ENCODE peak calls at places on chromosomes 11 and 22, in ten cellular contexts. M, Y, R, A, J, I, S, B, N and L are unnamed samples.
A peak's percentile ranks its signal among the peaks of the same experiment; 100 is the strongest.

GRCh38 chr22:19857382-19857781 is 2.7 kb upstream of the GNB1L start:
- DNase-seq in M (no peak), Y (no peak), R (no peak), A (no peak), J (no peak), I (no peak), S (no peak), B (no peak), N (no peak), L (no peak)

GRCh38 chr11:77081976-77082836 is 15.4 kb downstream of the CAPN5 start:
- DNase-seq in M (peak; percentile 16), Y (no peak), R (no peak), A (peak; percentile 54), J (no peak), I (no peak), S (no peak), B (no peak), N (no peak), L (peak; percentile 1)

GRCh38 chr11:36608491-36609199 is 10.6 kb upstream of the RAG2 start:
- DNase-seq in M (no peak), Y (no peak), R (no peak), A (no peak), J (no peak), I (no peak), S (no peak), B (no peak), N (no peak), L (no peak)

GRCh38 chr11:37841016-37841415 is 1243.0 kb upstream of the RAG2 start:
- DNase-seq in M (no peak), Y (no peak), R (no peak), A (no peak), J (no peak), I (no peak), S (no peak), B (no peak), N (no peak), L (no peak)

GRCh38 chr11:63862923-63863322 is 24.0 kb downstream of the MARK2 start:
- DNase-seq in M (no peak), Y (peak; percentile 87), R (peak; percentile 81), A (peak; percentile 73), J (no peak), I (no peak), S (no peak), B (no peak), N (no peak), L (no peak)

GRCh38 chr22:41821449-41822030 is 11.4 kb upstream of the SREBF2 start:
- DNase-seq in M (no peak), Y (no peak), R (no peak), A (no peak), J (no peak), I (no peak), S (no peak), B (no peak), N (no peak), L (no peak)

GRCh38 chr22:47375621-47376321 is 613.3 kb downstream of the TBC1D22A start:
- DNase-seq in M (no peak), Y (no peak), R (no peak), A (no peak), J (no peak), I (no peak), S (no peak), B (no peak), N (no peak), L (peak; percentile 37)

GRCh38 chr22:46351767-46352166 is 16.3 kb downstream of the TRMU start:
- DNase-seq in M (no peak), Y (no peak), R (no peak), A (peak; percentile 18), J (no peak), I (no peak), S (no peak), B (no peak), N (no peak), L (no peak)

GRCh38 chr11:34650528-34650927 is 29.6 kb downstream of the EHF start:
- DNase-seq in M (no peak), Y (no peak), R (no peak), A (no peak), J (peak; percentile 60), I (peak; percentile 88), S (no peak), B (peak; percentile 16), N (peak; percentile 41), L (no peak)

GRCh38 chr22:20885017-20885556 is 26.3 kb downstream of the SNAP29 start:
- DNase-seq in M (no peak), Y (no peak), R (no peak), A (no peak), J (no peak), I (no peak), S (no peak), B (no peak), N (no peak), L (no peak)

GRCh38 chr11:78780889-78781288 is 206.2 kb upstream of the NARS2 start:
- DNase-seq in M (no peak), Y (no peak), R (no peak), A (no peak), J (no peak), I (no peak), S (no peak), B (no peak), N (no peak), L (no peak)

GRCh38 chr11:63478896-63479295 is 12.1 kb downstream of the PLAAT5 start:
- DNase-seq in M (no peak), Y (peak; percentile 61), R (peak; percentile 67), A (no peak), J (peak; percentile 92), I (peak; percentile 67), S (peak; percentile 23), B (no peak), N (peak; percentile 21), L (no peak)

GRCh38 chr11:74820763-74821162 is 72.1 kb downstream of the RNF169 start:
- DNase-seq in M (no peak), Y (no peak), R (no peak), A (no peak), J (peak; percentile 94), I (no peak), S (no peak), B (no peak), N (no peak), L (no peak)

GRCh38 chr11:27722945-27723344 is 22.7 kb upstream of the BDNF start:
- DNase-seq in M (no peak), Y (no peak), R (no peak), A (no peak), J (no peak), I (no peak), S (no peak), B (no peak), N (no peak), L (no peak)

GRCh38 chr11:83493034-83493433 is 206.9 kb upstream of the CCDC90B start:
- DNase-seq in M (no peak), Y (no peak), R (no peak), A (no peak), J (no peak), I (no peak), S (no peak), B (no peak), N (no peak), L (no peak)

GRCh38 chr11:108117746-108118371 is 3.5 kb upstream of the ACAT1 start:
- DNase-seq in M (no peak), Y (peak; percentile 23), R (peak; percentile 59), A (no peak), J (peak; percentile 82), I (no peak), S (peak; percentile 7), B (no peak), N (no peak), L (no peak)

GRCh38 chr11:13357232-13357631 is 79.6 kb downstream of the BMAL1 start:
- DNase-seq in M (no peak), Y (no peak), R (no peak), A (no peak), J (no peak), I (no peak), S (no peak), B (no peak), N (no peak), L (no peak)

GRCh38 chr11:75852406-75853017 is 37.5 kb downstream of the UVRAG start:
- DNase-seq in M (no peak), Y (no peak), R (no peak), A (no peak), J (no peak), I (no peak), S (no peak), B (no peak), N (no peak), L (no peak)

GRCh38 chr22:17281026-17281809 is 62.0 kb upstream of the ADA2 start:
- DNase-seq in M (no peak), Y (no peak), R (peak; percentile 39), A (no peak), J (no peak), I (peak; percentile 15), S (no peak), B (no peak), N (no peak), L (peak; percentile 2)

GRCh38 chr11:110463153-110463552 is 33.4 kb downstream of the FDX1 start:
- DNase-seq in M (peak; percentile 51), Y (peak; percentile 38), R (peak; percentile 26), A (peak; percentile 69), J (peak; percentile 75), I (no peak), S (peak; percentile 37), B (no peak), N (no peak), L (no peak)